ENCODE peak calls at places on chromosomes 11 and 22, in six cellular contexts. One of them, this sample, is unnamed.

GRCh38 chr11:117669062-117669461 is 128.0 kb downstream of the DSCAML1 start:
- DNase-seq in Peyer's patch: no peak
- DNase-seq in spleen: no peak
- DNase-seq in activated CD8-positive, alpha-beta T cell treated with anti-CD3 and anti-CD28 coated beads for 36 hours: no peak
- DNase-seq in PC-9: no peak
- DNase-seq in neural crest cell: no peak
- DNase-seq in this sample: no peak

GRCh38 chr11:76510060-76511047 is 65.5 kb downstream of the EMSY start:
- DNase-seq in Peyer's patch: no peak
- DNase-seq in spleen: no peak
- DNase-seq in activated CD8-positive, alpha-beta T cell treated with anti-CD3 and anti-CD28 coated beads for 36 hours: no peak
- DNase-seq in PC-9: no peak
- DNase-seq in neural crest cell: no peak
- DNase-seq in this sample: no peak

GRCh38 chr11:130213143-130213978 is 53.8 kb downstream of the ST14 start:
- DNase-seq in Peyer's patch: peak; percentile 63
- DNase-seq in spleen: peak; percentile 95
- DNase-seq in activated CD8-positive, alpha-beta T cell treated with anti-CD3 and anti-CD28 coated beads for 36 hours: peak; percentile 71
- DNase-seq in PC-9: no peak
- DNase-seq in neural crest cell: peak; percentile 85
- DNase-seq in this sample: peak; percentile 68

GRCh38 chr11:126929186-126930085 is 71.1 kb downstream of the KIRREL3 start:
- DNase-seq in Peyer's patch: no peak
- DNase-seq in spleen: no peak
- DNase-seq in activated CD8-positive, alpha-beta T cell treated with anti-CD3 and anti-CD28 coated beads for 36 hours: no peak
- DNase-seq in PC-9: no peak
- DNase-seq in neural crest cell: no peak
- DNase-seq in this sample: no peak

GRCh38 chr22:38973289-38974169 is 8.6 kb upstream of the APOBEC3B start:
- DNase-seq in Peyer's patch: no peak
- DNase-seq in spleen: peak; percentile 74
- DNase-seq in activated CD8-positive, alpha-beta T cell treated with anti-CD3 and anti-CD28 coated beads for 36 hours: peak; percentile 77
- DNase-seq in PC-9: no peak
- DNase-seq in neural crest cell: peak; percentile 62
- DNase-seq in this sample: peak; percentile 53

GRCh38 chr11:27116684-27117083 is 76.1 kb downstream of the BBOX1 start:
- DNase-seq in Peyer's patch: no peak
- DNase-seq in spleen: no peak
- DNase-seq in activated CD8-positive, alpha-beta T cell treated with anti-CD3 and anti-CD28 coated beads for 36 hours: no peak
- DNase-seq in PC-9: no peak
- DNase-seq in neural crest cell: no peak
- DNase-seq in this sample: no peak

GRCh38 chr22:37270928-37271650 is 11.2 kb upstream of the CYTH4 start:
- DNase-seq in Peyer's patch: no peak
- DNase-seq in spleen: peak; percentile 68
- DNase-seq in activated CD8-positive, alpha-beta T cell treated with anti-CD3 and anti-CD28 coated beads for 36 hours: no peak
- DNase-seq in PC-9: no peak
- DNase-seq in neural crest cell: no peak
- DNase-seq in this sample: no peak

GRCh38 chr22:38267086-38267485 is 5.7 kb downstream of the TMEM184B start:
- DNase-seq in Peyer's patch: no peak
- DNase-seq in spleen: no peak
- DNase-seq in activated CD8-positive, alpha-beta T cell treated with anti-CD3 and anti-CD28 coated beads for 36 hours: peak; percentile 69
- DNase-seq in PC-9: no peak
- DNase-seq in neural crest cell: no peak
- DNase-seq in this sample: no peak

GRCh38 chr11:12397953-12398352 is 20.6 kb downstream of the PARVA start:
- DNase-seq in Peyer's patch: no peak
- DNase-seq in spleen: no peak
- DNase-seq in activated CD8-positive, alpha-beta T cell treated with anti-CD3 and anti-CD28 coated beads for 36 hours: no peak
- DNase-seq in PC-9: no peak
- DNase-seq in neural crest cell: no peak
- DNase-seq in this sample: no peak

GRCh38 chr22:19579880-19580279 is 55.7 kb upstream of the CLDN5 start:
- DNase-seq in Peyer's patch: peak; percentile 58
- DNase-seq in spleen: no peak
- DNase-seq in activated CD8-positive, alpha-beta T cell treated with anti-CD3 and anti-CD28 coated beads for 36 hours: peak; percentile 64
- DNase-seq in PC-9: no peak
- DNase-seq in neural crest cell: no peak
- DNase-seq in this sample: no peak

GRCh38 chr11:73971175-73971719 is 11.4 kb downstream of the UCP2 start:
- DNase-seq in Peyer's patch: no peak
- DNase-seq in spleen: peak; percentile 67
- DNase-seq in activated CD8-positive, alpha-beta T cell treated with anti-CD3 and anti-CD28 coated beads for 36 hours: no peak
- DNase-seq in PC-9: no peak
- DNase-seq in neural crest cell: no peak
- DNase-seq in this sample: no peak

GRCh38 chr22:26690654-26691376 is 33.4 kb downstream of the MIAT start:
- DNase-seq in Peyer's patch: no peak
- DNase-seq in spleen: no peak
- DNase-seq in activated CD8-positive, alpha-beta T cell treated with anti-CD3 and anti-CD28 coated beads for 36 hours: no peak
- DNase-seq in PC-9: no peak
- DNase-seq in neural crest cell: no peak
- DNase-seq in this sample: no peak

GRCh38 chr11:19673924-19674390 is 38.7 kb upstream of the NAV2 start:
- DNase-seq in Peyer's patch: no peak
- DNase-seq in spleen: no peak
- DNase-seq in activated CD8-positive, alpha-beta T cell treated with anti-CD3 and anti-CD28 coated beads for 36 hours: no peak
- DNase-seq in PC-9: no peak
- DNase-seq in neural crest cell: no peak
- DNase-seq in this sample: no peak

DNA sequence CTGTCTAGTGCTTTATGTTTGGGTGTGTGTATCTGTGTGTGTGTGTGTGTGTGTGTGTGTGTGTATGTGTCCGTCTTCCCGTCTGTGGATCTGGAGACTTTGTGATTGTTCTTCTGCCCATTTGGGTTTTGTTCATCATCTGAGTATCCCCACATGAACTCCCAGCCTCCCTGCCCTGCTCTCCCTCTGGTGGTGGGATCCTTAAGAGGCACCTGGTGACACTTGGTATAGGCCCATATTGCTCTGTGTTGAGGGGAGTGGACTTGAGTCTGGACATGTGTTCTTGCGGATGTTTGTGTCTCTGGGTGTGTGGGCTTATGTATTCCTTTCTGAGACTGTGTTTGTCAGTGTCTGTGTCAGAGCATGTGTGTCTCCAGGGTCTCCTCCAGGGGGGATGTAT is 15.3 kb downstream of the RCOR2 start:
- DNase-seq in Peyer's patch: no peak
- DNase-seq in spleen: no peak
- DNase-seq in activated CD8-positive, alpha-beta T cell treated with anti-CD3 and anti-CD28 coated beads for 36 hours: peak; percentile 25
- DNase-seq in PC-9: no peak
- DNase-seq in neural crest cell: no peak
- DNase-seq in this sample: no peak
- TF ChIP-seq CTCF in Peyer's patch: no peak
- TF ChIP-seq CTCF in spleen: no peak
- TF ChIP-seq CTCF in activated CD8-positive, alpha-beta T cell treated with anti-CD3 and anti-CD28 coated beads for 36 hours: peak; percentile 0
- TF ChIP-seq CTCF in PC-9: peak; percentile 55
- TF ChIP-seq CTCF in neural crest cell: peak; percentile 49
- TF ChIP-seq CTCF in this sample: peak; percentile 20

GRCh38 chr11:71543866-71544265 is 4.4 kb upstream of the KRTAP5-9 start:
- DNase-seq in Peyer's patch: no peak
- DNase-seq in spleen: no peak
- DNase-seq in activated CD8-positive, alpha-beta T cell treated with anti-CD3 and anti-CD28 coated beads for 36 hours: peak; percentile 41
- DNase-seq in PC-9: no peak
- DNase-seq in neural crest cell: no peak
- DNase-seq in this sample: no peak
- TF ChIP-seq CTCF in Peyer's patch: no peak
- TF ChIP-seq CTCF in spleen: no peak
- TF ChIP-seq CTCF in activated CD8-positive, alpha-beta T cell treated with anti-CD3 and anti-CD28 coated beads for 36 hours: no peak
- TF ChIP-seq CTCF in PC-9: no peak
- TF ChIP-seq CTCF in neural crest cell: no peak
- TF ChIP-seq CTCF in this sample: no peak

DNA sequence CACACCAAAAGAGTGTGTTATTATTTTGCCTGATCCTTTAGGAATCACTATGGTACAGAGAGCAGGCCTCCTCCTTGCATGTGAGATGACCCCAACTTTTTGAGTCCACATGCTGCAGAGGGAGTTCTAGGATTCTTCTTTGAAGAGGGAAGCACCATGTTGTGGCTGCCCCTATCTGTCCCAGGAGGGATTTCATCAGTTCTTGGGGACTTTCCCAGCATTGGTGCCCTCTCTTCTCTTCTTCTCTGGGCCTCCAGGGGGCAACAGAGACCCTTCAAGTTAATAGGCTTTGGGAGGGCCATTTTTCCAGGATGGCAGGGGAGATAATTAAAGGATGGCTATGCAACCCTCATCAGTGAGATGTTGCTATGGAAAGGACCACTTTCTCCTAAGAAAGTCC is 3.6 kb downstream of the MMP1 start:
- DNase-seq in Peyer's patch: no peak
- DNase-seq in spleen: no peak
- DNase-seq in activated CD8-positive, alpha-beta T cell treated with anti-CD3 and anti-CD28 coated beads for 36 hours: peak; percentile 60
- DNase-seq in PC-9: no peak
- DNase-seq in neural crest cell: no peak
- DNase-seq in this sample: peak; percentile 33
- TF ChIP-seq CTCF in Peyer's patch: no peak
- TF ChIP-seq CTCF in spleen: peak; percentile 23
- TF ChIP-seq CTCF in activated CD8-positive, alpha-beta T cell treated with anti-CD3 and anti-CD28 coated beads for 36 hours: peak; percentile 52
- TF ChIP-seq CTCF in PC-9: peak; percentile 59
- TF ChIP-seq CTCF in neural crest cell: peak; percentile 48
- TF ChIP-seq CTCF in this sample: peak; percentile 28

DNA sequence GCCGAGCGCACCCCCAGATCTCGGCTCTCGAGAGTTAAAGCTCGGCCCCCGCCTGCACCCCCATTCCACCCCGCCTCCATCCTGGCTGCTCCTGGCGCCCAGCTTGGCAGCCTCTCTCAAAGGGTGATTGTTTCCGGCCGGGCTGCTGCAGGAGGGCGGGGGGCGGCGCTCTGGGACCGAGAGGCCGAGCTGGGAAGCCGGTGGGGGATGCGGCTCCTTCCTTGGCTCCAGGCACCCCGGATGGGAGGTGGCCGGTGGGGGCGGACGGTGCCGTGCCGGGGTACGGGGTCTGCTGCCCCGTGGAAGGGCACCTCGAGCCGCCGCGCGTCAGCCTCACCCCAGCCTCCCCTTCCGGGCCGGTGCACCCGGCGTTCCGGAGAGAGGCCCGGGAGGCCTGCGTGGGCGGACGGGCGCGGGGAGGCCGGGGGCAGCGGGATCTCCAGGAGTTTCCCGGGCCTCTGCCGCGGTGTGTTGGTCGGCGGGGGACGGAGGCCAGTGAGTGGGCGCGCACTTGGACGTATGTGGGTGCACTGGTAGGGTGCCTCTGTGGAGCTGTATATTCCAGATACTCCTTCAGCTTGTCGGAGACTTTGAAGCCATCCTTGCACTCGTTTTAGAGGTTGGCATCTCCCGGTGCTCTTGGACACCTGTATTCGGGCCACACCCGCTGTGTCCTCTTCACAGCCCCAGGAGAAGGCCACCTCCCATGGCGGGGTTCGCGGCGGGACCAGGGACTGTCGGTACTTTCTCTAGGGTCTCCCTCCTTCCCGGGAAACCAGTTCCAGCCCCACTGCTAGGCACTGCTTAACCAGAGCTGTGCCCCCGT is 679 bp upstream of the B3GAT1 start:
- DNase-seq in Peyer's patch: no peak
- DNase-seq in spleen: peak; percentile 67
- DNase-seq in activated CD8-positive, alpha-beta T cell treated with anti-CD3 and anti-CD28 coated beads for 36 hours: peak; percentile 28
- DNase-seq in PC-9: no peak
- DNase-seq in neural crest cell: peak; percentile 54
- DNase-seq in this sample: peak; percentile 28
- TF ChIP-seq CTCF in Peyer's patch: no peak
- TF ChIP-seq CTCF in spleen: no peak
- TF ChIP-seq CTCF in activated CD8-positive, alpha-beta T cell treated with anti-CD3 and anti-CD28 coated beads for 36 hours: no peak
- TF ChIP-seq CTCF in PC-9: no peak
- TF ChIP-seq CTCF in neural crest cell: no peak
- TF ChIP-seq CTCF in this sample: no peak

GRCh38 chr11:75351541-75352416 is at the start of gene ARRB1:
- DNase-seq in Peyer's patch: peak; percentile 34
- DNase-seq in spleen: peak; percentile 89
- DNase-seq in activated CD8-positive, alpha-beta T cell treated with anti-CD3 and anti-CD28 coated beads for 36 hours: peak; percentile 55
- DNase-seq in PC-9: no peak
- DNase-seq in neural crest cell: peak; percentile 51
- DNase-seq in this sample: peak; percentile 71
- TF ChIP-seq CTCF in Peyer's patch: no peak
- TF ChIP-seq CTCF in spleen: peak; percentile 32
- TF ChIP-seq CTCF in activated CD8-positive, alpha-beta T cell treated with anti-CD3 and anti-CD28 coated beads for 36 hours: no peak
- TF ChIP-seq CTCF in PC-9: no peak
- TF ChIP-seq CTCF in neural crest cell: no peak
- TF ChIP-seq CTCF in this sample: no peak

GRCh38 chr22:32951081-32951806 is 106.9 kb downstream of the SYN3 start:
- DNase-seq in Peyer's patch: no peak
- DNase-seq in spleen: no peak
- DNase-seq in activated CD8-positive, alpha-beta T cell treated with anti-CD3 and anti-CD28 coated beads for 36 hours: peak; percentile 4
- DNase-seq in PC-9: no peak
- DNase-seq in neural crest cell: no peak
- DNase-seq in this sample: no peak
- TF ChIP-seq CTCF in Peyer's patch: no peak
- TF ChIP-seq CTCF in spleen: no peak
- TF ChIP-seq CTCF in activated CD8-positive, alpha-beta T cell treated with anti-CD3 and anti-CD28 coated beads for 36 hours: no peak
- TF ChIP-seq CTCF in PC-9: no peak
- TF ChIP-seq CTCF in neural crest cell: peak; percentile 29
- TF ChIP-seq CTCF in this sample: no peak